ENCODE peak calls at places on chromosomes 16 and 17, in six cellular contexts. One of them, this sample, is unnamed.

GRCh38 chr16:19859603-19860002 is 25.0 kb downstream of the GPRC5B start:
- DNase-seq in left ventricle myocardium inferior: no peak
- DNase-seq in PC-3: no peak
- DNase-seq in MM.1S: no peak
- DNase-seq in WERI-Rb-1: no peak
- DNase-seq in K562: no peak
- DNase-seq in this sample: no peak

GRCh38 chr16:29673501-29673900 is 5.5 kb upstream of the QPRT start:
- DNase-seq in WERI-Rb-1: no peak
- DNase-seq in MM.1S: no peak
- DNase-seq in left ventricle myocardium inferior: no peak
- DNase-seq in K562: no peak
- DNase-seq in PC-3: no peak
- DNase-seq in this sample: no peak

GRCh38 chr16:25988089-25988488 is 296.3 kb downstream of the HS3ST4 start:
- DNase-seq in WERI-Rb-1: peak
- DNase-seq in K562: no peak
- DNase-seq in left ventricle myocardium inferior: no peak
- DNase-seq in PC-3: no peak
- DNase-seq in MM.1S: no peak
- DNase-seq in this sample: no peak

GRCh38 chr16:10577305-10578202 is 2.8 kb downstream of the EMP2 start:
- DNase-seq in MM.1S: peak
- DNase-seq in left ventricle myocardium inferior: peak
- DNase-seq in K562: no peak
- DNase-seq in PC-3: peak
- DNase-seq in WERI-Rb-1: peak
- DNase-seq in this sample: peak

GRCh38 chr17:3892095-3892998 is 506 bp downstream of the CAMKK1 start:
- DNase-seq in WERI-Rb-1: peak
- DNase-seq in left ventricle myocardium inferior: peak
- DNase-seq in MM.1S: peak
- DNase-seq in K562: peak
- DNase-seq in PC-3: peak
- DNase-seq in this sample: peak

GRCh38 chr17:66508896-66509843 is 206.8 kb downstream of the PRKCA start:
- DNase-seq in WERI-Rb-1: no peak
- DNase-seq in left ventricle myocardium inferior: no peak
- DNase-seq in K562: peak
- DNase-seq in MM.1S: no peak
- DNase-seq in PC-3: peak
- DNase-seq in this sample: no peak

GRCh38 chr16:1152651-1153259 is at the start of gene CACNA1H:
- DNase-seq in MM.1S: no peak
- DNase-seq in WERI-Rb-1: peak
- DNase-seq in PC-3: no peak
- DNase-seq in left ventricle myocardium inferior: peak
- DNase-seq in K562: peak
- DNase-seq in this sample: no peak

GRCh38 chr16:55035037-55035436 is 104.4 kb downstream of the IRX5 start:
- DNase-seq in PC-3: peak
- DNase-seq in left ventricle myocardium inferior: no peak
- DNase-seq in MM.1S: no peak
- DNase-seq in WERI-Rb-1: peak
- DNase-seq in K562: peak
- DNase-seq in this sample: no peak

GRCh38 chr16:67235816-67236547 is 9.1 kb downstream of the TMEM208 start:
- DNase-seq in left ventricle myocardium inferior: no peak
- DNase-seq in PC-3: no peak
- DNase-seq in K562: peak
- DNase-seq in MM.1S: no peak
- DNase-seq in WERI-Rb-1: no peak
- DNase-seq in this sample: no peak

GRCh38 chr17:28982191-28982793 is 23.5 kb downstream of the SEZ6 start:
- DNase-seq in WERI-Rb-1: no peak
- DNase-seq in PC-3: no peak
- DNase-seq in K562: no peak
- DNase-seq in left ventricle myocardium inferior: no peak
- DNase-seq in MM.1S: peak
- DNase-seq in this sample: peak

GRCh38 chr16:75471723-75472634 is 7.5 kb upstream of the TMEM170A start:
- DNase-seq in WERI-Rb-1: peak
- DNase-seq in MM.1S: peak
- DNase-seq in K562: peak
- DNase-seq in left ventricle myocardium inferior: no peak
- DNase-seq in PC-3: peak
- DNase-seq in this sample: peak

GRCh38 chr17:47694018-47694817 is at the start of gene TBKBP1:
- DNase-seq in left ventricle myocardium inferior: peak
- DNase-seq in K562: peak
- DNase-seq in MM.1S: no peak
- DNase-seq in PC-3: peak
- DNase-seq in WERI-Rb-1: peak
- DNase-seq in this sample: no peak

GRCh38 chr17:32654351-32654750 is 167.6 kb downstream of the CDK5R1 start:
- DNase-seq in K562: no peak
- DNase-seq in MM.1S: no peak
- DNase-seq in PC-3: no peak
- DNase-seq in WERI-Rb-1: no peak
- DNase-seq in left ventricle myocardium inferior: no peak
- DNase-seq in this sample: no peak

GRCh38 chr16:71339481-71340171 is 18.9 kb upstream of the CALB2 start:
- DNase-seq in PC-3: no peak
- DNase-seq in K562: no peak
- DNase-seq in WERI-Rb-1: no peak
- DNase-seq in MM.1S: no peak
- DNase-seq in left ventricle myocardium inferior: no peak
- DNase-seq in this sample: no peak

GRCh38 chr17:35192708-35193107 is 1.5 kb downstream of the SLC35G3 start:
- DNase-seq in MM.1S: no peak
- DNase-seq in PC-3: no peak
- DNase-seq in left ventricle myocardium inferior: no peak
- DNase-seq in K562: no peak
- DNase-seq in WERI-Rb-1: no peak
- DNase-seq in this sample: no peak

GRCh38 chr17:21376835-21377690 is 906 bp downstream of the KCNJ12 start:
- DNase-seq in WERI-Rb-1: no peak
- DNase-seq in PC-3: peak
- DNase-seq in MM.1S: no peak
- DNase-seq in left ventricle myocardium inferior: no peak
- DNase-seq in K562: peak
- DNase-seq in this sample: no peak

GRCh38 chr17:48013876-48014602 is 23.6 kb downstream of the COPZ2 start:
- DNase-seq in left ventricle myocardium inferior: no peak
- DNase-seq in WERI-Rb-1: no peak
- DNase-seq in MM.1S: no peak
- DNase-seq in PC-3: no peak
- DNase-seq in K562: no peak
- DNase-seq in this sample: no peak

GRCh38 chr16:74117798-74118197 is 178.8 kb upstream of the PSMD7 start:
- DNase-seq in left ventricle myocardium inferior: no peak
- DNase-seq in WERI-Rb-1: no peak
- DNase-seq in PC-3: no peak
- DNase-seq in MM.1S: no peak
- DNase-seq in K562: no peak
- DNase-seq in this sample: no peak

GRCh38 chr16:30060354-30061194 is 5.0 kb upstream of the ALDOA start:
- DNase-seq in K562: no peak
- DNase-seq in PC-3: no peak
- DNase-seq in WERI-Rb-1: no peak
- DNase-seq in left ventricle myocardium inferior: no peak
- DNase-seq in MM.1S: no peak
- DNase-seq in this sample: no peak

GRCh38 chr16:57588821-57589220 is 39.6 kb upstream of the ADGRG1 start:
- DNase-seq in PC-3: no peak
- DNase-seq in left ventricle myocardium inferior: no peak
- DNase-seq in MM.1S: no peak
- DNase-seq in WERI-Rb-1: no peak
- DNase-seq in K562: no peak
- DNase-seq in this sample: no peak

GRCh38 chr17:12623220-12623848 is 42.4 kb upstream of the MYOCD start:
- DNase-seq in left ventricle myocardium inferior: no peak
- DNase-seq in MM.1S: no peak
- DNase-seq in PC-3: no peak
- DNase-seq in K562: no peak
- DNase-seq in WERI-Rb-1: no peak
- DNase-seq in this sample: no peak

GRCh38 chr17:50219345-50219744 is 17.9 kb upstream of the COL1A1 start:
- DNase-seq in MM.1S: no peak
- DNase-seq in WERI-Rb-1: no peak
- DNase-seq in left ventricle myocardium inferior: no peak
- DNase-seq in K562: no peak
- DNase-seq in PC-3: peak
- DNase-seq in this sample: no peak

GRCh38 chr16:1532081-1532760 is 1.2 kb upstream of the TMEM204 start:
- DNase-seq in left ventricle myocardium inferior: peak
- DNase-seq in PC-3: no peak
- DNase-seq in K562: no peak
- DNase-seq in WERI-Rb-1: no peak
- DNase-seq in MM.1S: no peak
- DNase-seq in this sample: peak

GRCh38 chr16:57686577-57686976 is 8.0 kb upstream of the DRC7 start:
- DNase-seq in K562: no peak
- DNase-seq in PC-3: no peak
- DNase-seq in WERI-Rb-1: no peak
- DNase-seq in left ventricle myocardium inferior: no peak
- DNase-seq in MM.1S: no peak
- DNase-seq in this sample: no peak

GRCh38 chr17:59565959-59566324 is 532 bp downstream of the DHX40 start:
- DNase-seq in PC-3: peak
- DNase-seq in K562: peak
- DNase-seq in left ventricle myocardium inferior: peak
- DNase-seq in MM.1S: peak
- DNase-seq in WERI-Rb-1: peak
- DNase-seq in this sample: peak

DNA sequence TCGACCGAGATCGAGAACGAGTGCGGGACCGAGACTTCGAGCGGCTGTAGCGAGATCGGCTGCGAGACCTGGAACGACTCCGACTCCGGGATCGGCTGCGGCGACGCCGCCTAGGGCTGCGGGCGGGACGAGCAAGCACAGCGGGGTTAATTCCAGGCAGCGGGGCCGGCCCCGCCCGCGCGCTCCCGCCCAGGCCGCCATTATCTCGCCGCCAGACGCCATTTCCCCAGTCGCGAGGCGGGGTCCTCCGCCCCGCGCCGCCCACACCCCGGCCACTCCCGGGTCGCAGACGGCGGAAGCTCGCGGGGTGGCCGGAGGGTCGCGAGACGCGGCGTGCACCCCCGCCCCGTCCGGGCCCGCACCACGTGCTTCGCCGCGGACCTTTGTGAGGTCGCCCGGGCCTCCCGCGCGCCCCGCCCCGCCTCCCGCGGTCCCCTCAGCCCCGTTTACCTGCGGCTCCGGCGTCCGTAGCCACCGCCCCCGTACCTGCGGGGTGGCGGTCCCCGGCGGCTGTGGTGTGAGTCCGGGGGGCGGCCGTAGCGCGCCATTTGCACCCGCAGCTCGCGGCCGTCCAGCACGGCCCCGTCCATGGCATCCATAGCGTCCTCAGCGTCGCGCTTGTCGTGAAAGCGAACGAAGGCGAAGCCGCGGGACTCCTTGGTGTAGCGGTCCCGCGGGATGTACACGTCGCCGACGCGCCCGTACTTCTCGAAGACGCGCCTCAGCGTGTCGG is 616 bp downstream of the SRSF2 start:
- DNase-seq in PC-3: no peak
- DNase-seq in left ventricle myocardium inferior: peak
- DNase-seq in WERI-Rb-1: peak
- DNase-seq in MM.1S: peak
- DNase-seq in K562: peak
- DNase-seq in this sample: peak
- TF ChIP-seq CTCF in PC-3: no peak
- TF ChIP-seq CTCF in left ventricle myocardium inferior: peak
- TF ChIP-seq CTCF in WERI-Rb-1: peak
- TF ChIP-seq CTCF in MM.1S: no peak
- TF ChIP-seq CTCF in K562: peak
- TF ChIP-seq CTCF in this sample: no peak

DNA sequence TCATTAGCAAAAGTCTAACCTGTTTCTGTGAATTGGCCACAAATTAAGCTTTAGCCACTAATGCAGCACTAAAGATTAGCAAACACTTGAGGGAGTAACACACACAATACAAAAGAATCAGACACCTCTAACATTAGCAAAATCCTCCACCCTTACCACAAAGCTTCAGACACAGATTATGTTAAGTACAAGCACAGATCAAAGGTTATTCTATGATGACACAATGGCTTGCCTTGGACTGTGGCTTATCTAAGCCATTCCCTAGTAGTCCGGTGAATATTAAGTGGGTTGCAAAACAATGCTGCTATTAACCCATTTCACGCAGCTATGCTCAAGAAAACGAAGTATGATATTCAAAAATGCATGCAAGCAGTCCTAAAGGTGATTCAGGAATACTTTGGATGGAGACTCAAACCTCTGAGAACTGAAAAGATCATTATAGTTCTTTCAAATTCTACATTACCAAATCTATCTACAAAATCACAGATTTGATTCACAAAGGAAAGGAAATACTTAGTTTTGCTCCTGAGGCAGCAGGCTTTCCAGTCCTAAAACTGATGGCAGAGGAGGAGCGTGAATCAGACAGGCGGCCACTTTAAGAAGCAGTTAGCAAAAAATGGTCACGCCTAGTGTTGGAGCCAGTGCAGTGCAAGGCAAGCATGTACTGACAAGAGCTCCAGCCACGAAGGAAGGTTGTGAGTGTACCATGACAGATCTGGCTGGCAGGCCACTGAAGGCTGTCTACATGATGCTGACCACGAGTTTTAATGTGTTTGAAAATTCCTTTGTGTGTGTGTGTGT is 67.2 kb downstream of the PARN start:
- DNase-seq in MM.1S: no peak
- DNase-seq in WERI-Rb-1: peak
- DNase-seq in PC-3: no peak
- DNase-seq in K562: no peak
- DNase-seq in left ventricle myocardium inferior: no peak
- DNase-seq in this sample: peak
- TF ChIP-seq CTCF in MM.1S: no peak
- TF ChIP-seq CTCF in WERI-Rb-1: no peak
- TF ChIP-seq CTCF in PC-3: no peak
- TF ChIP-seq CTCF in K562: no peak
- TF ChIP-seq CTCF in left ventricle myocardium inferior: peak
- TF ChIP-seq CTCF in this sample: no peak

GRCh38 chr16:50634947-50635346 is 46.2 kb downstream of the SNX20 start:
- DNase-seq in WERI-Rb-1: peak
- DNase-seq in K562: no peak
- DNase-seq in PC-3: no peak
- DNase-seq in MM.1S: no peak
- DNase-seq in left ventricle myocardium inferior: no peak
- DNase-seq in this sample: no peak
- TF ChIP-seq CTCF in WERI-Rb-1: peak
- TF ChIP-seq CTCF in K562: no peak
- TF ChIP-seq CTCF in PC-3: no peak
- TF ChIP-seq CTCF in MM.1S: no peak
- TF ChIP-seq CTCF in left ventricle myocardium inferior: no peak
- TF ChIP-seq CTCF in this sample: no peak

DNA sequence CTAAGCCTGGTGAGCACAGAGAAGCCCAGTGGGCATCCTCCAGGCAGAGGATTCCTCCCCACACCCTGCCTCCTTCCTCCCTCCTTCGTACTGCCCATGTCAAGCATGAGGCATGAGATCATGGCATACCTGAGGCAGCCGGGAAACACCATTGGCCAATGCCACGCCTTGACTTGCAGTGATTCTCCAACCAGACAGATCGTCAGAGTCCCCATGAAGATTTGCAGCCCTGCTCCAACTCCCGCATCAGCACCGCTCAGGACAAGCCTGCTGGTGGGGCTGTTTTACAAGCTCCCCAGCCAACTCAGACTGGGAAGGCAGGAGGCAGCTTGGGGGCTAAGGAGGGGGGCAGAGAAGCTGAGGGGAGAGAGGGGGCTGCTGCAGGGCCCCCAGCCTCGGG is 2.9 kb upstream of the KRT16 start:
- DNase-seq in K562: no peak
- DNase-seq in left ventricle myocardium inferior: no peak
- DNase-seq in WERI-Rb-1: no peak
- DNase-seq in MM.1S: no peak
- DNase-seq in PC-3: peak
- DNase-seq in this sample: no peak
- TF ChIP-seq CTCF in K562: no peak
- TF ChIP-seq CTCF in left ventricle myocardium inferior: no peak
- TF ChIP-seq CTCF in WERI-Rb-1: no peak
- TF ChIP-seq CTCF in MM.1S: no peak
- TF ChIP-seq CTCF in PC-3: no peak
- TF ChIP-seq CTCF in this sample: no peak